ENCODE peak calls at places on chromosome 15, in six cellular contexts. N, U, L, K, E and S are unnamed samples.

GRCh38 chr15:90388462-90389182 is 580 bp downstream of the IQGAP1 start:
- DNase-seq in N (peak), L (peak), E (peak), K (peak), U (peak), S (no peak)

GRCh38 chr15:37105795-37106333 is 5.5 kb upstream of the MEIS2 start:
- DNase-seq in E (no peak), K (no peak), L (no peak), U (no peak), N (no peak), S (no peak)

GRCh38 chr15:61199681-61200080 is 29.4 kb downstream of the RORA start:
- DNase-seq in N (no peak), K (no peak), L (no peak), E (no peak), U (no peak), S (no peak)

GRCh38 chr15:57205027-57205855 is 171.1 kb upstream of the CGNL1 start:
- DNase-seq in L (no peak), N (no peak), K (no peak), E (no peak), U (no peak), S (no peak)

GRCh38 chr15:91099616-91100560 is at the start of gene SV2B:
- DNase-seq in L (peak), N (no peak), U (peak), K (no peak), E (no peak), S (no peak)

GRCh38 chr15:64247906-64248541 is 85.2 kb upstream of the PPIB start:
- DNase-seq in K (no peak), E (no peak), N (no peak), U (peak), L (peak), S (no peak)

GRCh38 chr15:57323806-57324589 is 52.3 kb upstream of the CGNL1 start:
- DNase-seq in K (peak), E (no peak), U (peak), N (no peak), L (peak), S (peak)

GRCh38 chr15:57227181-57227580 is 149.1 kb upstream of the CGNL1 start:
- DNase-seq in L (no peak), E (no peak), K (no peak), U (no peak), N (no peak), S (no peak)

GRCh38 chr15:48267766-48268165 is 61.7 kb downstream of the SLC12A1 start:
- DNase-seq in N (no peak), E (no peak), L (no peak), K (no peak), U (no peak), S (no peak)

GRCh38 chr15:42457445-42458442 is 33.2 kb downstream of the ZNF106 start:
- DNase-seq in N (peak), E (peak), U (peak), L (peak), K (peak), S (no peak)

GRCh38 chr15:43975326-43975725 is 148.5 kb downstream of the WDR76 start:
- DNase-seq in E (no peak), N (no peak), K (no peak), U (peak), L (no peak), S (no peak)

GRCh38 chr15:35624881-35625280 is 78.9 kb upstream of the DPH6 start:
- DNase-seq in U (peak), N (peak), L (peak), E (peak), K (peak), S (no peak)

GRCh38 chr15:101049282-101049681 is 130.1 kb downstream of the LRRK1 start:
- DNase-seq in K (no peak), L (no peak), N (no peak), E (peak), U (no peak), S (peak)

GRCh38 chr15:88331291-88331690 is 74.8 kb upstream of the NTRK3 start:
- DNase-seq in E (no peak), K (no peak), U (peak), L (peak), N (no peak), S (no peak)

GRCh38 chr15:90174140-90174891 is 26.8 kb upstream of the SEMA4B start:
- DNase-seq in E (peak), U (peak), N (peak), L (no peak), K (peak), S (peak)

GRCh38 chr15:89088605-89089315 is 504 bp downstream of the ABHD2 start:
- DNase-seq in N (peak), K (no peak), E (peak), L (no peak), U (no peak), S (no peak)

GRCh38 chr15:95032181-95032580 is 800.8 kb downstream of the MCTP2 start:
- DNase-seq in K (no peak), L (peak), N (no peak), E (no peak), U (peak), S (no peak)

GRCh38 chr15:69793783-69794451 is 303.8 kb downstream of the TLE3 start:
- DNase-seq in E (no peak), U (no peak), K (no peak), L (no peak), N (no peak), S (no peak)

GRCh38 chr15:45664451-45664850 is 29.6 kb downstream of the SQOR start:
- DNase-seq in U (peak), K (no peak), N (no peak), E (no peak), L (peak), S (no peak)

GRCh38 chr15:48717458-48717857 is 71.9 kb upstream of the FBN1 start:
- DNase-seq in K (no peak), L (peak), E (no peak), N (no peak), U (peak), S (no peak)

GRCh38 chr15:29127506-29128430 is 141.9 kb downstream of the NSMCE3 start:
- DNase-seq in E (no peak), K (no peak), U (no peak), L (no peak), N (peak), S (peak)

GRCh38 chr15:33201376-33202189 is 7.1 kb upstream of the FMN1 start:
- DNase-seq in K (peak), L (peak), U (peak), E (peak), N (peak), S (no peak)

GRCh38 chr15:37109952-37110630 is 9.7 kb upstream of the MEIS2 start:
- DNase-seq in N (peak), U (no peak), E (no peak), L (peak), K (no peak), S (no peak)

DNA sequence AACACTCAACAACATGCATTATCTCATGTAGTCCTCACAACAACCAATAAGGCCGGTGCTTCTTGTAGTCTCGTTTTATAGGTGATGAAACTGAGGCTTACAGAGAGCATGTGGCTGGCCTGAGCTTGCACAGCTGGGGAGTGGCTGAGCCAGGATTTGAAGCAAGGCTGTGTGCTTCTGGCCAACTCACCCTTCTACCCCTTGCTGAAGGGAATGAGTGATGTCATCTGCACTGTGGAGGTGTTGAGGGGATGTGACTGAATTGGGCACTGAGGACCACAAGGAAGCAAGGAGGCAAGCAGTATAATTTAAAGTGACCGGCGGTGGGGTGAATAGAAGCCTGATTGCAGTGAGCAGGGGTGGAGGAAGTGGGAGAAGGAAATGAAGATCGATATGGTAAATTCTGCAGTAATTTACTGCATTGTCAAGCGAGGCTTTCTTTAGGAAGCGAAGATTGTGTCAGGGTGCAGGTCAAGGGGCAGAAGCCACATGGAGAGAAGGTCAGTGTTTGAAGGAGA is 62.3 kb downstream of the MINAR1 start:
- DNase-seq in L (no peak), K (no peak), E (no peak), U (no peak), N (no peak), S (no peak)
- TF ChIP-seq CTCF in L (no peak), K (no peak), E (no peak), U (no peak), N (no peak), S (no peak)

GRCh38 chr15:80323285-80323684 is 71.3 kb upstream of the CTXND1 start:
- DNase-seq in K (no peak), U (no peak), L (no peak), E (no peak), N (no peak), S (no peak)
- TF ChIP-seq CTCF in K (no peak), U (peak), L (peak), E (no peak), N (peak), S (peak)

GRCh38 chr15:84871428-84871985 is 13.0 kb upstream of the SLC28A1 start:
- DNase-seq in E (no peak), N (no peak), U (no peak), K (no peak), L (no peak), S (no peak)
- TF ChIP-seq CTCF in E (no peak), N (no peak), U (no peak), K (no peak), L (peak), S (no peak)

GRCh38 chr15:83206971-83207621 is 527 bp downstream of the HDGFL3 start:
- DNase-seq in E (peak), U (peak), K (no peak), L (no peak), N (peak), S (no peak)

GRCh38 chr15:83206387-83206970 is 1.1 kb downstream of the HDGFL3 start:
- DNase-seq in U (no peak), E (no peak), K (no peak), L (no peak), N (no peak), S (no peak)

GRCh38 chr15:83208357-83208661 is 686 bp upstream of the HDGFL3 start:
- DNase-seq in K (no peak), U (no peak), L (no peak), E (peak), N (no peak), S (no peak)

GRCh38 chr15:83209333-83209732 is 1.7 kb upstream of the HDGFL3 start:
- DNase-seq in U (no peak), E (no peak), L (no peak), N (no peak), K (no peak), S (no peak)

GRCh38 chr15:83207622-83208356 is at the start of gene HDGFL3:
- DNase-seq in N (peak), U (peak), K (peak), L (peak), E (peak), S (no peak)
- TF ChIP-seq CTCF in N (no peak), U (no peak), K (no peak), L (no peak), E (no peak), S (peak)

GRCh38 chr15:73686781-73687256 is 2.6 kb downstream of the CD276 start:
- DNase-seq in E (no peak), K (no peak), N (no peak), L (peak), U (peak), S (no peak)
- TF ChIP-seq CTCF in E (no peak), K (no peak), N (no peak), L (peak), U (peak), S (peak)

GRCh38 chr15:84747423-84748273 is 744 bp upstream of the ZNF592 start:
- DNase-seq in N (peak), K (peak), E (peak), L (peak), U (peak), S (peak)

GRCh38 chr15:84749111-84749991 is 959 bp downstream of the ZNF592 start:
- DNase-seq in E (peak), K (peak), U (peak), L (peak), N (peak), S (no peak)

GRCh38 chr15:84752195-84752594 is 3.8 kb downstream of the ZNF592 start:
- DNase-seq in U (no peak), N (no peak), E (no peak), L (no peak), K (no peak), S (no peak)

GRCh38 chr15:84750583-84751092 is 2.2 kb downstream of the ZNF592 start:
- DNase-seq in N (no peak), U (no peak), K (no peak), L (no peak), E (no peak), S (no peak)

GRCh38 chr15:84748274-84749110 is at the start of gene ZNF592:
- DNase-seq in U (peak), L (peak), K (peak), E (peak), N (peak), S (no peak)
- TF ChIP-seq CTCF in U (no peak), L (no peak), K (no peak), E (no peak), N (peak), S (peak)

GRCh38 chr15:66706225-66706732 is 4.2 kb downstream of the SMAD6 start:
- DNase-seq in L (no peak), U (no peak), K (no peak), N (no peak), E (no peak), S (no peak)
- TF ChIP-seq CTCF in L (peak), U (peak), K (no peak), N (no peak), E (no peak), S (peak)

DNA sequence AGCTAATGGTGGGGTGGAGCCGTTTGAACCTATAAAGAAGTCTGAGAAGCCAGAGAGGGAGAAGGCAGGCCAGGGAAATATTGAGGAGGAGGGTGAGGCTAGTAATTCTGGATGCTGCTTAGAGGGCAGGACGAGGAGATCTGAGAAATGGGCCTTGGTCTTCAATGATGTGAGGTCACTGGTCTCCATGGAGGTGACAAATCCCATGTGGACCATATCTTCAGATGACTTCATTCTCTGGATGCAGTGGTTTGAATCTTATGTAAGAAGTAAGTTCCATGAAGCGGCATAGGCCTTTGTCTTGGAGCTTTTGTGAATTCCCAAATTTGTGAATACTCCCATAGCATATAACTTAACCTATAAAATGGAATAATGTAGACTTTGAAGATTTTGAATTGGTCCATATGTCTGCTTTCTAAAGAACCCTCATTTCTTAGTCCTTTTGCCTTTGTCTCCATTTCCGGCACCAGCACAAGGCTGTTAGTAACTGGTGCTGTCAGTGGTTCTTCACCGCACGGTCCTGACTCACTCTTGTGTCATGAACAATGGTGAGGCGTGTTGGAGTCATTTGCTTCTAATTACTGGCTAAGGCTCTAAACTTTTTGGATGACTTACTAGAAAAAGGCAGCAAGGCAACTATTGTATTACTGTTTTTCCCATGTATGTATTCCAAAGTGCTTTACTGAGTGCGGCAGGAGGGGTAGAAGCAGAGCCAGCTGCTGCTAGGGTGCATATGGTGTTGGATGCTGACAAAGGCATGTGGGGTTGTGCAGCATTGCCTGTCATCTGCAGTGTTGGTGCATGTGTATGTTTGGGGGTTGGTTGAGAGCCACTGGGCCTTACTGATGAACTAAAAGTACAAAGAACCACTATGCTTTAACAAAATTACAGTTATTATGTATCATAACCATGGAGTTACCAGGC is 279.3 kb upstream of the C2CD4B start:
- DNase-seq in L (peak), U (peak), N (peak), K (no peak), E (peak), S (no peak)
- TF ChIP-seq CTCF in L (no peak), U (no peak), N (no peak), K (no peak), E (no peak), S (no peak)